ENCODE peak calls at places on chromosome 20, in six cellular contexts. D, C, T, B, I and O are unnamed samples.

GRCh38 chr20:5928831-5929715 is 21.3 kb downstream of the TRMT6 start:
- DNase-seq in B (no peak), D (no peak), C (no peak), T (no peak), I (no peak), O (no peak)

GRCh38 chr20:48455606-48456360 is 372.0 kb downstream of the PREX1 start:
- DNase-seq in B (no peak), I (no peak), T (no peak), C (no peak), D (no peak), O (no peak)

GRCh38 chr20:21901470-21902275 is 196.2 kb downstream of the PAX1 start:
- DNase-seq in T (no peak), D (peak), I (peak), C (peak), B (no peak), O (no peak)

GRCh38 chr20:407953-408842 is at the start of gene RBCK1:
- DNase-seq in I (peak), C (peak), T (peak), D (peak), B (peak), O (peak)

GRCh38 chr20:4102381-4102780 is 87.0 kb upstream of the RNF24 start:
- DNase-seq in I (no peak), B (no peak), D (no peak), C (no peak), T (no peak), O (no peak)

GRCh38 chr20:38324159-38324558 is 20.2 kb downstream of the BPI start:
- DNase-seq in T (no peak), C (no peak), D (no peak), I (no peak), B (no peak), O (no peak)

GRCh38 chr20:37096415-37097039 is 730 bp upstream of the RBL1 start:
- DNase-seq in B (no peak), T (no peak), I (no peak), D (no peak), C (no peak), O (no peak)

GRCh38 chr20:47915495-47915894 is 130.2 kb upstream of the SULF2 start:
- DNase-seq in C (no peak), D (no peak), I (no peak), T (no peak), B (no peak), O (no peak)

GRCh38 chr20:47749367-47749766 is 35.9 kb downstream of the SULF2 start:
- DNase-seq in T (peak), C (peak), I (no peak), D (peak), B (no peak), O (no peak)

GRCh38 chr20:38725959-38726848 is 1.9 kb downstream of the SLC32A1 start:
- DNase-seq in C (no peak), T (no peak), D (peak), B (peak), I (no peak), O (no peak)

GRCh38 chr20:21353236-21353635 is 44.1 kb downstream of the NKX2-4 start:
- DNase-seq in C (no peak), I (no peak), D (peak), T (no peak), B (no peak), O (no peak)

GRCh38 chr20:45069261-45069660 is 31.7 kb downstream of the KCNS1 start:
- DNase-seq in D (no peak), I (no peak), B (no peak), T (no peak), C (no peak), O (no peak)

GRCh38 chr20:8156603-8157079 is 24.6 kb downstream of the PLCB1 start:
- DNase-seq in D (peak), B (no peak), C (no peak), T (no peak), I (no peak), O (no peak)

GRCh38 chr20:32518593-32519366 is 66.4 kb downstream of the NOL4L start:
- DNase-seq in B (no peak), T (no peak), D (no peak), C (no peak), I (no peak), O (no peak)

GRCh38 chr20:40390654-40391053 is 298.4 kb downstream of the MAFB start:
- DNase-seq in C (no peak), D (peak), I (no peak), B (no peak), T (no peak), O (no peak)

GRCh38 chr20:58880994-58881752 is 28.7 kb downstream of the GNAS start:
- DNase-seq in T (no peak), I (no peak), B (no peak), D (no peak), C (no peak), O (no peak)

GRCh38 chr20:25739615-25740320 is 43.1 kb upstream of the ZNF337 start:
- DNase-seq in C (no peak), D (no peak), I (no peak), B (no peak), T (no peak), O (no peak)

GRCh38 chr20:4546786-4547185 is 174.9 kb upstream of the PRND start:
- DNase-seq in B (no peak), D (peak), C (no peak), T (no peak), I (no peak), O (peak)

GRCh38 chr20:19515074-19515473 is 243.0 kb upstream of the RIN2 start:
- DNase-seq in D (no peak), I (no peak), C (no peak), B (no peak), T (no peak), O (no peak)

GRCh38 chr20:20816969-20817368 is 104.5 kb upstream of the RALGAPA2 start:
- DNase-seq in D (no peak), B (no peak), C (no peak), I (no peak), T (no peak), O (no peak)

GRCh38 chr20:23270427-23270911 is 80.1 kb upstream of the NXT1 start:
- DNase-seq in B (no peak), I (no peak), T (no peak), D (peak), C (no peak), O (peak)

GRCh38 chr20:62762376-62762775 is 33.9 kb upstream of the MRGBP start:
- DNase-seq in D (no peak), T (no peak), I (no peak), C (no peak), B (no peak), O (no peak)

GRCh38 chr20:52924411-52925271 is 47.5 kb upstream of the TSHZ2 start:
- DNase-seq in D (no peak), I (no peak), C (no peak), T (no peak), B (no peak), O (no peak)

GRCh38 chr20:6469695-6470094 is 297.8 kb upstream of the BMP2 start:
- DNase-seq in I (no peak), D (no peak), C (no peak), B (no peak), T (no peak), O (no peak)

GRCh38 chr20:6169251-6169650 is 46.4 kb upstream of the FERMT1 start:
- DNase-seq in B (no peak), C (no peak), T (no peak), I (no peak), D (peak), O (no peak)

GRCh38 chr20:24634855-24635254 is 165.4 kb downstream of the SYNDIG1 start:
- DNase-seq in T (peak), B (no peak), D (peak), I (no peak), C (peak), O (peak)

GRCh38 chr20:9815662-9816061 is 23.2 kb downstream of the PAK5 start:
- DNase-seq in D (no peak), C (no peak), T (no peak), B (no peak), I (no peak), O (no peak)

GRCh38 chr20:36493801-36494114 is 47.6 kb upstream of the MYL9 start:
- DNase-seq in I (peak), C (peak), D (peak), B (no peak), T (peak), O (peak)

GRCh38 chr20:51801220-51801991 is 915 bp downstream of the SALL4 start:
- DNase-seq in C (no peak), B (no peak), T (no peak), D (no peak), I (no peak), O (no peak)
- TF ChIP-seq CTCF in C (no peak), B (no peak), T (peak), D (peak), I (no peak), O (peak)

GRCh38 chr20:57693002-57693582 is 16.7 kb downstream of the PMEPA1 start:
- DNase-seq in C (no peak), I (no peak), B (no peak), T (no peak), D (no peak), O (no peak)
- TF ChIP-seq CTCF in C (peak), I (no peak), B (peak), T (no peak), D (no peak), O (no peak)

DNA sequence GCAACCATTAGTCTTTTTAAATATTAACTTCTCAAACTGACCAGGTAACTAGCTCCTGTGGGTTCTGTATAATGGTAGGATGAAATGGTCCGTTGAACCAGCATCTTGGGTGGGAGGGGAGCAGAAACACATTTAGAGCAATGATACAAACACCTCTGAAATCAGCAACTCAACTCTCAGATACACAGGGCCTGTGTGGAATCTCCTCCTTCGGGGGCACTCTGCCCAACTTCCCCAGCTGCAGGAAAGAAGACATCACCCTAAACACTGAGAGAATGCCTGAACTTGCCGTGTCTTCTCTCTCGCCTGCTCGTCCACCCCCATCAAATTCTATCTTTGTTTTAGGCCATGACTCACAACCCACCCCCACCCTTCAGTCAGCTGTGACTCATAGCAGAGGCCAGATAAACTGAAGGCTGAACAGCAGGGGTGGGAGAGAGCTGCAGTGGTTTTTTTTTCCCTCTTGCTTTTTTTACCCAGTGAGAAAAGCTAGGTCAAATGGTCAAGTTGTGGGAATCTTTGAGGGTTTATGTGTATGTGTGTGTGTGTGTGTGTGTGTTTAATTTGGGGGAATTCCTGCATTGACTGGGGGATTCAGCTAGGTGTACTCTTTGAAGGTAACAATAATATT is 593.4 kb upstream of the JAG1 start:
- DNase-seq in D (peak), I (no peak), C (peak), T (peak), B (peak), O (peak)
- TF ChIP-seq CTCF in D (peak), I (no peak), C (no peak), T (peak), B (no peak), O (peak)

GRCh38 chr20:49519777-49520359 is 37.4 kb upstream of the KCNB1 start:
- DNase-seq in B (no peak), C (no peak), T (no peak), I (no peak), D (no peak), O (no peak)
- TF ChIP-seq CTCF in B (no peak), C (no peak), T (no peak), I (no peak), D (no peak), O (no peak)

GRCh38 chr20:2817891-2818595 is 1.9 kb downstream of the TMEM239 start:
- DNase-seq in I (peak), D (peak), T (no peak), B (no peak), C (peak), O (no peak)

GRCh38 chr20:2815242-2815900 is 584 bp downstream of the C20orf141 start:
- DNase-seq in T (no peak), C (no peak), I (no peak), D (no peak), B (no peak), O (no peak)

GRCh38 chr20:2817341-2817726 is 1.2 kb downstream of the TMEM239 start:
- DNase-seq in T (no peak), D (no peak), C (no peak), B (no peak), I (no peak), O (no peak)

GRCh38 chr20:2816030-2816582 is at the start of gene TMEM239:
- DNase-seq in T (no peak), C (no peak), I (no peak), B (no peak), D (no peak), O (no peak)

DNA sequence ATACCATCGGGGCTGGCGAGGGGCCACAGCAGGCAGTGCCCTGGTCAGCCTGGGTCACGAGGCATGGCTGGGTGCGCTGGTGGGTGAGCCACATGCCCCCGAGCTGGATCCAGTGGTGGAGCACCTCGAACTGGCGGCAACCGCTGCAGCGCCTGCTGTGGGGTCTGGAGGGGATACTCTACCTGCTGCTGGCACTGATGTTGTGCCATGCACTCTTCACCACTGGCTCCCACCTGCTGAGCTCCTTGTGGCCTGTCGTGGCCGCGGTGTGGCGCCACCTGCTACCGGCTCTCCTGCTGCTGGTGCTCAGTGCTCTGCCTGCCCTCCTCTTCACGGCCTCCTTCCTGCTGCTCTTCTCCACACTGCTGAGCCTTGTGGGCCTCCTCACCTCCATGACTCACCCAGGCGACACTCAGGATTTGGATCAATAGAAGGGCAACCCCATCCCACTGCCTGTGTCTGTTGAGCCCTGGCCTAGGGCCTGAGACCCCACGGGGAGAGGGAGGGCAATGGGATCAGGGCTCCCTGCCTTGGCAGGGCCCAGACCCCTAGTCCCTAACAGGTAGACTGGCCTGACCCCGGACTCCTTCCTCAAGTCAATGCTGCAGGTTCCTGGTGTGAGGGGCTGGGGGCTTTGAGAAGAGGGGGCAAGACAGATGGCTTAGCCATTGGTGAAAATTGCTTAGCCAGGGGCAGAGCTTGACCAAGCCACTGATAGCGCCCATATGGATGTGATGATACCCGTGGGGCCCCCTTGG is 598 bp downstream of the TMEM239 start:
- DNase-seq in C (no peak), D (no peak), B (no peak), I (no peak), T (no peak), O (no peak)
- TF ChIP-seq CTCF in C (no peak), D (no peak), B (peak), I (no peak), T (no peak), O (no peak)

GRCh38 chr20:17533396-17533795 is 2.2 kb upstream of the BFSP1 start:
- DNase-seq in I (no peak), B (no peak), C (no peak), T (no peak), D (peak), O (no peak)

GRCh38 chr20:17531537-17532025 is 402 bp upstream of the BFSP1 start:
- DNase-seq in B (no peak), C (no peak), T (no peak), D (no peak), I (no peak), O (no peak)

GRCh38 chr20:17529586-17529985 is 1.6 kb downstream of the BFSP1 start:
- DNase-seq in C (no peak), D (no peak), B (no peak), I (no peak), T (no peak), O (no peak)

GRCh38 chr20:17530153-17530552 is 1.0 kb downstream of the BFSP1 start:
- DNase-seq in B (no peak), C (no peak), D (no peak), T (no peak), I (no peak), O (no peak)

GRCh38 chr20:17530716-17531536 is at the start of gene BFSP1:
- DNase-seq in T (no peak), C (peak), D (peak), B (peak), I (no peak), O (no peak)
- TF ChIP-seq CTCF in T (no peak), C (peak), D (no peak), B (no peak), I (no peak), O (no peak)

DNA sequence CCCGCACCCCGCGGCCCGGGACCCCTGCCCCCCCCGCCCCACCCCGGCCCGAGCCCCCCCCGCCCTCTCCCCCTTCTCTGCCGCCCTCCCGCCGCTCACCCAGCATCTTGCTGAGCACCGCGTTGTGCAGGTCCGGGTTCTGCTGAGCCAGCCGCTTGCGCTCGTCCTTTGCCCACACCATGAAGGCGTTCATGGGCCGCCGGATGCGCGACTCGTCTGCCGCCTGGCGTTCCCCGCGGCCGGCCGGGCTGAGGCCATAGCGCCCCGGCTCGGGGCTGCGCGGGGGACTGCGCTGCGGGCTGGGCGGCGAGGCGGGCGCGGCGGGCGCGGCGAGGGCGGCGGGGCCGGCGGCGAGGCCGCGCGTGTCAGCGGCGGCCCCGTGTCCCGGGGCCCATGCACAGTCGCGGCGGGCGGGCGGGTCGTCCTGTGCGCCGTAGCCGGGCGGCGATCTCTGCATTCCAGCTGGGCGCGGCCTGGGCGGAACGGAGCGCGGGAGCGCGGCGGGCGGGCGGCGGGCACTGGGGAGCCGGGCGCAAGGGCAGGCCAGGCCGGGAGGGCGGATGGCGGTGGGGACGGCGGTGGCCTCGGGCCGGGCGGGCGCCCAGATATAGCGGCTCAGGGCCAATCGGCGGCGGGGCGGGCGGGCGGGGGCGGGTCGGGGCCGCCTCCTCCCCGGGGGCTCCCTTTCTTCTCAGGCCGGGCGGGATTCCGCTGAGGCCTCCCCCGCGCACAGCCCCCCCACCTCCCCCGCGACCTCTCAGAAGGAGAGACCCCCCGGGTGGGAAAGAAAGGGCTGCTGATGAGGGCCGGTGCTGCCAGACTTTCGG is at the start of gene SOX18:
- DNase-seq in T (no peak), D (no peak), C (no peak), B (no peak), I (no peak), O (no peak)
- TF ChIP-seq CTCF in T (no peak), D (no peak), C (no peak), B (peak), I (no peak), O (no peak)

GRCh38 chr20:60187683-60188082 is 229.5 kb downstream of the CDH26 start:
- DNase-seq in I (no peak), C (no peak), D (no peak), B (no peak), T (no peak), O (no peak)

GRCh38 chr20:60192351-60192750 is 234.1 kb downstream of the CDH26 start:
- DNase-seq in C (no peak), D (peak), B (no peak), T (no peak), I (no peak), O (no peak)

DNA sequence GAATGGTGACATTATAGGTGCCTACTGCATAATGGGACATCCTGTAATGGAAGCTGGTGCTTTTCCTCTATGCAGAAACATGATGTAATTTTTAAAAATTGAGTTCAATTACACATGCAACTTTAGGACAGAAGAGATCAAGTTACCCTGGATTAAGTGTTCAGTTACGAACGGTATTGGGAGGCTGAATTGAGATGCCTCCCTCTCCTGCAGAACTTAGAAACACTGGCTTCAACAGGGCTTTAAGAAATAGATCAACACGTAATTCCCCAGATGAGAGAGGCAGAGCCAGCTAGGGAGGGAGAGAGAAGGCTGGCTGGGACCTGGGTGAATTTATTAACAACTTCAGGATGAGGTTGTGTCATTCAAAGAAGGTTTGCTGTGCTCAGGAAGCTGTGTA is 232.8 kb downstream of the CDH26 start:
- DNase-seq in I (no peak), T (no peak), C (no peak), D (no peak), B (no peak), O (no peak)
- TF ChIP-seq CTCF in I (no peak), T (no peak), C (no peak), D (no peak), B (no peak), O (no peak)

DNA sequence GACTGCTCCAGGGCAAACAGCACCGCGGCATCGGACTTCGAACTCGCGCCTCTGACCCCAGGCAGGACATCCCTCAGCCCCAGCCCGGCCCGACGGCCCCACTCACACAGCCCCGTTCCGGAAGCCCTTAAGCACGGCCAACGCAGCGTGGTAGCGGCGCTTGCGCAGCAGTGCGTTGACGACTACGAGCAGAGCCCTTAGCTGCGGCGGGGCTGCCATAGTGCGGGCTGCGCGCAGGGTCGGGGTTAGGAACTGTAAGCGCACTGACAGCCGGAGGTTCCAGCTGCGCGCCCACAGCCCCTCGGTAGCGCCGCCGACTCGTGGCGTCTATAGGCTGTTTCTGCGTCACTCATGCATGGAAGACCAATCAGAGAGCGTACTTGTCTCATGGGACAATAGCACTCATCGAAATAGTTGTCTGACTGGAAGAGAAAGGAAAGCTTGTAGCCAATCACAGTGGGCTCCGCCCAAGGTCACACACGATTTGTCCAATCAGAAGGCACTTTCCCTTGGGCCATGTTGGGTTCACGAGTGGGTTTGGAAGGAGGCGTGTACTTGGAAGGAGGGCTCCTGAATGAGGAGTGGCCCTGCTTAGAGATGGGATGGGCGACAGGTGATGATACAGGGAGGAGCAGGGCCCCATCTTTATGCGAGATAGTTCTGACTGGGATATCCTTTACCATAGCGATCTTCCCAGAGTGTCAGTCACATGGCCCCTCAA is at the start of gene PXMP4:
- DNase-seq in T (peak), B (peak), I (peak), C (peak), D (peak), O (peak)
- TF ChIP-seq CTCF in T (no peak), B (no peak), I (peak), C (no peak), D (peak), O (no peak)